ENCODE peak calls at places on chromosomes 6 and 20, in four cellular contexts. G is SK-N-SH, A is K562, Q is HCT116. R is an unnamed sample.

GRCh38 chr6:138188278-138188923 is 26.7 kb downstream of the ARFGEF3 start:
- DNase-seq in G (no peak), Q (no peak), A (no peak), R (peak)

GRCh38 chr6:139839506-139840156 is 465.2 kb upstream of the CITED2 start:
- DNase-seq in G (no peak), A (no peak), Q (no peak), R (no peak)

GRCh38 chr6:165704001-165704748 is 41.1 kb upstream of the PDE10A start:
- DNase-seq in G (no peak), A (no peak), Q (no peak), R (no peak)

GRCh38 chr20:50005378-50006020 is 22.7 kb downstream of the SNAI1 start:
- DNase-seq in A (no peak), Q (no peak), G (no peak), R (no peak)

GRCh38 chr6:7909323-7910276 is 988 bp downstream of the TXNDC5 start:
- DNase-seq in G (peak), A (peak), Q (no peak), R (peak)

GRCh38 chr6:37641546-37641945 is 56.1 kb downstream of the MDGA1 start:
- DNase-seq in Q (no peak), A (no peak), G (no peak), R (no peak)

GRCh38 chr6:30810813-30811329 is 66.5 kb upstream of the IER3 start:
- DNase-seq in G (no peak), A (no peak), Q (peak), R (peak)

GRCh38 chr20:23293689-23294088 is 56.9 kb upstream of the NXT1 start:
- DNase-seq in Q (no peak), A (no peak), G (no peak), R (no peak)

GRCh38 chr6:66930559-66931290 is 1223.7 kb upstream of the EYS start:
- DNase-seq in A (no peak), Q (no peak), G (no peak), R (no peak)

GRCh38 chr20:38764563-38765355 is 16.5 kb downstream of the ACTR5 start:
- DNase-seq in Q (peak), G (no peak), A (no peak), R (no peak)

GRCh38 chr20:57399587-57400261 is 8.5 kb downstream of the RBM38 start:
- DNase-seq in Q (no peak), A (no peak), G (no peak), R (no peak)

GRCh38 chr20:7734216-7734615 is 206.0 kb downstream of the HAO1 start:
- DNase-seq in A (no peak), Q (no peak), G (no peak), R (no peak)

GRCh38 chr20:19114410-19114809 is 98.0 kb upstream of the SLC24A3 start:
- DNase-seq in Q (no peak), G (no peak), A (no peak), R (peak)

GRCh38 chr20:59145926-59146800 is 17.5 kb upstream of the ZNF831 start:
- DNase-seq in G (no peak), A (no peak), Q (no peak), R (no peak)

GRCh38 chr6:56528412-56528841 is 114.3 kb downstream of the DST start:
- DNase-seq in G (no peak), A (no peak), Q (no peak), R (no peak)
- TF ChIP-seq JUND in G (peak), A (no peak), Q (no peak), R (no peak)

GRCh38 chr6:150495126-150495525 is 104.6 kb upstream of the PLEKHG1 start:
- DNase-seq in G (no peak), A (no peak), Q (no peak), R (no peak)

GRCh38 chr6:150491796-150492142 is 107.9 kb upstream of the PLEKHG1 start:
- DNase-seq in G (no peak), A (no peak), Q (no peak), R (no peak)

GRCh38 chr6:150492941-150493340 is 106.7 kb upstream of the PLEKHG1 start:
- DNase-seq in Q (no peak), G (no peak), A (no peak), R (no peak)

GRCh38 chr6:150492507-150492906 is 107.2 kb upstream of the PLEKHG1 start:
- DNase-seq in A (peak), G (no peak), Q (peak), R (no peak)

DNA sequence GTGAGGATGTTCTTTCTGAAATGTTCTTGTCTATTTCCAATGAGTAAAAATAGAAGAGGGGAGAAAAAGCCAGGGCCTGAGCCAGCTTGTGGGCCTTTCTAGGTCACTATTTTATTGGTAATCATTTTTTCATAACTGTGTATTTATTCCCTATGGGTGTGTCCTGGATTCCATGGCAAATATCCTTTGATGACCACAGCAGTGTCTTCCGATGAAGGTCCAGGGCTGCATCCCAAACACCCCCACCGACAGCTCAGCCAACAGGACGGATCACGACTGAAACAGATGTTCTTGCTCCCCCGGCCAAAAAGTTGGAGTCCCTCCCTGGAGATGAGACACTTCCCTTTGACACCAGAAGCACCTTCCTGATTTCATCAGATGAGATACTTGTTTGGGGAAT is 105.4 kb upstream of the PLEKHG1 start:
- DNase-seq in A (no peak), G (no peak), Q (no peak), R (no peak)
- TF ChIP-seq JUND in A (no peak), G (no peak), Q (no peak), R (no peak)

GRCh38 chr6:167469101-167469500 is 144.2 kb downstream of the TTLL2 start:
- DNase-seq in A (no peak), Q (no peak), G (no peak), R (no peak)
- TF ChIP-seq JUND in A (no peak), Q (no peak), G (no peak), R (no peak)

GRCh38 chr20:24686156-24686555 is 216.7 kb downstream of the SYNDIG1 start:
- DNase-seq in G (no peak), A (no peak), Q (no peak), R (no peak)
- TF ChIP-seq JUND in G (no peak), A (no peak), Q (no peak), R (no peak)

GRCh38 chr20:44745560-44746366 is at the start of gene KCNK15:
- DNase-seq in Q (no peak), A (peak), G (peak), R (no peak)
- TF ChIP-seq JUND in Q (no peak), A (no peak), G (no peak), R (no peak)

R was measured in T47D.